ENCODE peak calls at places on chromosome 19, in four cellular contexts. One of them, this sample, is unnamed.
A peak's percentile ranks its signal among the peaks of the same experiment; 100 is the strongest.

GRCh38 chr19:51654783-51655182 is 8.2 kb upstream of the SIGLEC14 start:
- DNase-seq in psoas muscle: no peak
- DNase-seq in left ventricle myocardium inferior: no peak
- DNase-seq in CD4-positive, CD25-positive, alpha-beta regulatory T cell: no peak
- DNase-seq in this sample: no peak

GRCh38 chr19:51637362-51637978 is 7.3 kb upstream of the SIGLEC5 start:
- DNase-seq in psoas muscle: no peak
- DNase-seq in left ventricle myocardium inferior: no peak
- DNase-seq in CD4-positive, CD25-positive, alpha-beta regulatory T cell: peak; percentile 33
- DNase-seq in this sample: no peak

GRCh38 chr19:54183431-54183830 is 5.9 kb downstream of the MBOAT7 start:
- DNase-seq in CD4-positive, CD25-positive, alpha-beta regulatory T cell: no peak
- DNase-seq in psoas muscle: peak; percentile 44
- DNase-seq in left ventricle myocardium inferior: no peak
- DNase-seq in this sample: peak; percentile 28

GRCh38 chr19:4636151-4636717 is 3.1 kb upstream of the TNFAIP8L1 start:
- DNase-seq in CD4-positive, CD25-positive, alpha-beta regulatory T cell: peak; percentile 73
- DNase-seq in left ventricle myocardium inferior: peak; percentile 74
- DNase-seq in psoas muscle: peak; percentile 82
- DNase-seq in this sample: peak; percentile 79

GRCh38 chr19:46137915-46138473 is 10.0 kb upstream of the IGFL2 start:
- DNase-seq in left ventricle myocardium inferior: no peak
- DNase-seq in psoas muscle: no peak
- DNase-seq in CD4-positive, CD25-positive, alpha-beta regulatory T cell: no peak
- DNase-seq in this sample: no peak

GRCh38 chr19:15378529-15379082 is 981 bp downstream of the AKAP8 start:
- DNase-seq in CD4-positive, CD25-positive, alpha-beta regulatory T cell: peak; percentile 72
- DNase-seq in psoas muscle: peak; percentile 71
- DNase-seq in left ventricle myocardium inferior: peak; percentile 45
- DNase-seq in this sample: peak; percentile 70

GRCh38 chr19:38057954-38058690 is 151.1 kb downstream of the SIPA1L3 start:
- DNase-seq in left ventricle myocardium inferior: no peak
- DNase-seq in psoas muscle: no peak
- DNase-seq in CD4-positive, CD25-positive, alpha-beta regulatory T cell: no peak
- DNase-seq in this sample: peak; percentile 83

GRCh38 chr19:470701-471100 is 9.9 kb upstream of the SHC2 start:
- DNase-seq in psoas muscle: no peak
- DNase-seq in CD4-positive, CD25-positive, alpha-beta regulatory T cell: no peak
- DNase-seq in left ventricle myocardium inferior: no peak
- DNase-seq in this sample: no peak

GRCh38 chr19:30667227-30667626 is 295.0 kb downstream of the ZNF536 start:
- DNase-seq in psoas muscle: no peak
- DNase-seq in CD4-positive, CD25-positive, alpha-beta regulatory T cell: no peak
- DNase-seq in left ventricle myocardium inferior: no peak
- DNase-seq in this sample: no peak

GRCh38 chr19:47587295-47587694 is 14.3 kb upstream of the ZNF541 start:
- DNase-seq in CD4-positive, CD25-positive, alpha-beta regulatory T cell: no peak
- DNase-seq in psoas muscle: peak; percentile 3
- DNase-seq in left ventricle myocardium inferior: no peak
- DNase-seq in this sample: no peak

GRCh38 chr19:16338470-16339360 is 14.1 kb downstream of the KLF2 start:
- DNase-seq in left ventricle myocardium inferior: no peak
- DNase-seq in psoas muscle: no peak
- DNase-seq in CD4-positive, CD25-positive, alpha-beta regulatory T cell: peak; percentile 87
- DNase-seq in this sample: peak; percentile 73

GRCh38 chr19:32862173-32862572 is 7.4 kb downstream of the SLC7A9 start:
- DNase-seq in psoas muscle: no peak
- DNase-seq in left ventricle myocardium inferior: no peak
- DNase-seq in CD4-positive, CD25-positive, alpha-beta regulatory T cell: no peak
- DNase-seq in this sample: no peak

GRCh38 chr19:10718205-10719196 is 622 bp downstream of the DNM2 start:
- DNase-seq in psoas muscle: peak; percentile 77
- DNase-seq in left ventricle myocardium inferior: peak; percentile 56
- DNase-seq in CD4-positive, CD25-positive, alpha-beta regulatory T cell: peak; percentile 63
- DNase-seq in this sample: peak; percentile 76

GRCh38 chr19:19464339-19465098 is 50.8 kb downstream of the TSSK6 start:
- DNase-seq in CD4-positive, CD25-positive, alpha-beta regulatory T cell: no peak
- DNase-seq in left ventricle myocardium inferior: no peak
- DNase-seq in psoas muscle: peak; percentile 34
- DNase-seq in this sample: peak; percentile 32

GRCh38 chr19:33300016-33300981 is 2.0 kb downstream of the CEBPA start:
- DNase-seq in psoas muscle: peak; percentile 72
- DNase-seq in left ventricle myocardium inferior: no peak
- DNase-seq in CD4-positive, CD25-positive, alpha-beta regulatory T cell: no peak
- DNase-seq in this sample: no peak

GRCh38 chr19:45817010-45817724 is 2.1 kb upstream of the RSPH6A start:
- DNase-seq in CD4-positive, CD25-positive, alpha-beta regulatory T cell: peak; percentile 94
- DNase-seq in psoas muscle: peak; percentile 97
- DNase-seq in left ventricle myocardium inferior: peak; percentile 93
- DNase-seq in this sample: peak; percentile 96

GRCh38 chr19:11423164-11423803 is 4.2 kb upstream of the RGL3 start:
- DNase-seq in CD4-positive, CD25-positive, alpha-beta regulatory T cell: peak; percentile 9
- DNase-seq in left ventricle myocardium inferior: no peak
- DNase-seq in psoas muscle: no peak
- DNase-seq in this sample: no peak

GRCh38 chr19:1858412-1859081 is 4.8 kb downstream of the KLF16 start:
- DNase-seq in psoas muscle: no peak
- DNase-seq in left ventricle myocardium inferior: no peak
- DNase-seq in CD4-positive, CD25-positive, alpha-beta regulatory T cell: no peak
- DNase-seq in this sample: no peak
- H3K4me3 ChIP-seq in psoas muscle: no peak overlapping the region
- H3K4me3 ChIP-seq in left ventricle myocardium inferior: no peak overlapping the region
- H3K4me3 ChIP-seq in CD4-positive, CD25-positive, alpha-beta regulatory T cell: no peak overlapping the region
- H3K4me3 ChIP-seq in this sample: no peak overlapping the region

DNA sequence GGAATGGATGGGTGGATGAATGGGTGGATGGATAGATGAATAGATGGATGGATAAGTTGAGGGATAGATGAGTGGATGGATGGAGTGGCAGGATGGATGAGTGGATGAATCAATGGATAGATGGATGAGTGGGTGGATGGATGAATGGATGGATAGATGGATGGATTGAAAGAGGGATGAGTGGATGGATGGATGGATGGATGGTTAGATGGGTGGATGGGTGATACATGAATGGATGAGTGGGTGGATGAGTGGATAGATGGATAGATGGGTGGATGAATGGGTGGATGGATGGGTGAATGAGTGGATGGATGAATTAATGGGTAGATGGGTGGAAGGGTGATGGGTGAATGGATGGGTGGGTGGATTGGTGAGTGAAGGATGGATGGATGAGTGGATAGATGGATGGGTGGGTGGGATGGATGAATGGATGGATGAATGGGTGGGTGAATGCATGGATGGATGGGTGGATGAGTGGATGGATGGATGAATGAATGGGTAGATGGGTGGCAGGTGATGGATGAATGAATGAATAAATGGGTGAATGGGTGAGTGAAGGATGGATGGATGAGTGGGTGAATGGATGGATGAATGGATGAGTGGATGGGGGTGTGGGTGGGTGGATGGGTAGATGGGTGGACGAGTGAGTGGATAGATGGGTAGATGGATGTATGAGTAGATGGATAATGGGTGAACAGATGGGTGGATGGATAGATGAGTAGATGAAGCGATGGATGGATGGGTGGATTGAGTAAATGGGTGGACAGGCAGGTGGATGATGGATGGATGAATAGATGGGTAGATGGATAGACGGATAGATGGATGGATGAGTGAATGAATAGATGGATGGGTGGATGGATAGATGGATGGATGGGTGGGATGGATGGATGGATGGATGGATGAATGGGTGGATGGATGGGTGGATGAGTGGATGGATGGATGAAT is 17.7 kb downstream of the GNA15 start:
- DNase-seq in CD4-positive, CD25-positive, alpha-beta regulatory T cell: no peak
- DNase-seq in psoas muscle: no peak
- DNase-seq in left ventricle myocardium inferior: no peak
- DNase-seq in this sample: no peak
- H3K27ac ChIP-seq in CD4-positive, CD25-positive, alpha-beta regulatory T cell: no peak overlapping the region
- H3K27ac ChIP-seq in psoas muscle: no peak overlapping the region
- H3K27ac ChIP-seq in left ventricle myocardium inferior: no peak overlapping the region
- H3K27ac ChIP-seq in this sample: no peak overlapping the region

GRCh38 chr19:18287836-18288772 is 6.7 kb upstream of the JUND start:
- DNase-seq in CD4-positive, CD25-positive, alpha-beta regulatory T cell: no peak
- DNase-seq in left ventricle myocardium inferior: no peak
- DNase-seq in psoas muscle: no peak
- DNase-seq in this sample: no peak
- H3K4me3 ChIP-seq in CD4-positive, CD25-positive, alpha-beta regulatory T cell: no peak overlapping the region
- H3K4me3 ChIP-seq in left ventricle myocardium inferior: no peak overlapping the region
- H3K4me3 ChIP-seq in psoas muscle: no peak overlapping the region
- H3K4me3 ChIP-seq in this sample: no peak overlapping the region

DNA sequence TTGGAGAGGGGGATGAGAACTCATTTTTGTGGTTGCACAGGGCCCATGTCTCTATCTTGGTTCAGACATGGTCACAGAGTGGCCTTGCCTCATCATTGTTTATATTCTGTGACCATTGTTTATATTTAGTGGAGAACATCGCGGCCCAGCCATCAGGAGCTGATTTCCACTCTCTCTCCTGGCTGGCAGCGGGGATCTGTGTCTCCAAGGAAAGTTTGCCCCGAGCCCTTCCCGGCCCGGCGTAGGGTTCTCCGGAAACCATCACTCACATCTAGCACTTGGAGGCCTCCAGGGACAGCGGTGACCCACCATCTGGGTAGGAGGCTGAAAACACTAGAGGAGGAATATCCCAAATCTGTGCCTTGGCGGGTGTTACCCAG is 822 bp upstream of the ZNF358 start:
- DNase-seq in left ventricle myocardium inferior: no peak
- DNase-seq in CD4-positive, CD25-positive, alpha-beta regulatory T cell: no peak
- DNase-seq in psoas muscle: no peak
- DNase-seq in this sample: no peak
- H3K27ac ChIP-seq in left ventricle myocardium inferior: peak overlapping the region; percentile 94
- H3K27ac ChIP-seq in CD4-positive, CD25-positive, alpha-beta regulatory T cell: no peak overlapping the region
- H3K27ac ChIP-seq in psoas muscle: no peak overlapping the region
- H3K27ac ChIP-seq in this sample: peak overlapping the region; percentile 85

GRCh38 chr19:2253106-2254051 is 2.8 kb downstream of the JSRP1 start:
- DNase-seq in psoas muscle: no peak
- DNase-seq in CD4-positive, CD25-positive, alpha-beta regulatory T cell: peak; percentile 54
- DNase-seq in left ventricle myocardium inferior: no peak
- DNase-seq in this sample: no peak

GRCh38 chr19:2254052-2254872 is 2.0 kb downstream of the JSRP1 start:
- DNase-seq in CD4-positive, CD25-positive, alpha-beta regulatory T cell: no peak
- DNase-seq in psoas muscle: no peak
- DNase-seq in left ventricle myocardium inferior: no peak
- DNase-seq in this sample: no peak

GRCh38 chr19:2251577-2252480 is 2.7 kb downstream of the AMH start:
- DNase-seq in CD4-positive, CD25-positive, alpha-beta regulatory T cell: no peak
- DNase-seq in left ventricle myocardium inferior: no peak
- DNase-seq in psoas muscle: no peak
- DNase-seq in this sample: no peak

GRCh38 chr19:2250765-2251576 is 1.8 kb downstream of the AMH start:
- DNase-seq in CD4-positive, CD25-positive, alpha-beta regulatory T cell: no peak
- DNase-seq in left ventricle myocardium inferior: no peak
- DNase-seq in psoas muscle: no peak
- DNase-seq in this sample: no peak

DNA sequence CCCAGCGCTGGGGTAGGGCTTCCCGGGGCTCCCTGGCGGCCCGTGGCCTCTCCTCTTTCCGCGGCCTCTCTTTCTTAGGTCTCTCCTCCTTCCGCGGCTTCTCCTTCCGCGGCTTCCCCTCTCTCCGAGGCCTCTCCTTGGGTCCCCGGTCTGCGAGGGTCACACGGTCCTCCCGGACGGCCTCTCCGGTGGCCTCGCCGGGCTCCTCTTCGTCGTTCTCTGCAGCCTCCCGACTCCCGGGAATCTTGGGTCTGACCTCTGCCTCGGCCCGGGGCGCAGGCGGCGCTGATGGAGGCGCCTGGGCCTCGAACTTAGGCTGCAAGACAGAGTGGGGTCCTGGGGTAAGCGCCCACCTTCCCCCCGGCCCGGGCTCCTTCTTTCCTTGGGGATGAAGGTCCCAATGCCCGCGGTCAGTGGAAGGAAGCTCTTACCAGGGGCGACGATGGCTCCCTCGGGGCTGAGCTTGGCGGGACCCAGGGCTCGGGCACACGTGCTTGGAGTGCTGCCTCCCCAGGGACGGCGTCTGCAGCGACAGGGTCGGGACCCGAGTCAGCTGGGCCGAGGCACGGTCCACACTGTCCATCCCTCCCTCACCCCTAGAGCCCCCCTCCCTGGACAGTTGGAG is 3.5 kb downstream of the AMH start:
- DNase-seq in psoas muscle: no peak
- DNase-seq in left ventricle myocardium inferior: no peak
- DNase-seq in CD4-positive, CD25-positive, alpha-beta regulatory T cell: no peak
- DNase-seq in this sample: no peak
- H3K4me3 ChIP-seq in psoas muscle: peak overlapping the region; percentile 72
- H3K4me3 ChIP-seq in left ventricle myocardium inferior: peak overlapping the region; percentile 35
- H3K4me3 ChIP-seq in CD4-positive, CD25-positive, alpha-beta regulatory T cell: no peak overlapping the region
- H3K4me3 ChIP-seq in this sample: peak overlapping the region; percentile 25

This sample was measured in lower lobe of right lung.